ENCODE peak calls at places on chromosome 16, in four cellular contexts. One of them, this sample, is unnamed.

GRCh38 chr16:12637002-12637401 is 166.7 kb downstream of the CPPED1 start:
- DNase-seq in H1: no peak
- DNase-seq in GM12878: no peak
- DNase-seq in HepG2: no peak
- DNase-seq in this sample: no peak

GRCh38 chr16:54511181-54511731 is 224.7 kb upstream of the IRX3 start:
- DNase-seq in H1: no peak
- DNase-seq in GM12878: no peak
- DNase-seq in HepG2: no peak
- DNase-seq in this sample: no peak

GRCh38 chr16:46620265-46621005 is 744 bp downstream of the SHCBP1 start:
- DNase-seq in H1: no peak
- DNase-seq in GM12878: no peak
- DNase-seq in HepG2: no peak
- DNase-seq in this sample: no peak

GRCh38 chr16:57268804-57269800 is 15.4 kb downstream of the PLLP start:
- DNase-seq in H1: no peak
- DNase-seq in GM12878: no peak
- DNase-seq in HepG2: peak
- DNase-seq in this sample: no peak

GRCh38 chr16:72877374-72878028 is 170.4 kb downstream of the ZFHX3 start:
- DNase-seq in H1: no peak
- DNase-seq in GM12878: no peak
- DNase-seq in HepG2: peak
- DNase-seq in this sample: no peak

GRCh38 chr16:72850863-72851262 is 197.1 kb downstream of the ZFHX3 start:
- DNase-seq in H1: no peak
- DNase-seq in GM12878: no peak
- DNase-seq in HepG2: no peak
- DNase-seq in this sample: no peak

GRCh38 chr16:89863741-89864391 is 9.5 kb upstream of the TCF25 start:
- DNase-seq in H1: no peak
- DNase-seq in GM12878: peak
- DNase-seq in HepG2: no peak
- DNase-seq in this sample: no peak

GRCh38 chr16:45454-45853 is 8.0 kb downstream of the POLR3K start:
- DNase-seq in H1: no peak
- DNase-seq in GM12878: no peak
- DNase-seq in HepG2: peak
- DNase-seq in this sample: no peak

GRCh38 chr16:17832738-17833137 is 362.0 kb upstream of the XYLT1 start:
- DNase-seq in H1: no peak
- DNase-seq in GM12878: no peak
- DNase-seq in HepG2: no peak
- DNase-seq in this sample: no peak

GRCh38 chr16:57003439-57004386 is 14.4 kb downstream of the NLRC5 start:
- DNase-seq in H1: no peak
- DNase-seq in GM12878: no peak
- DNase-seq in HepG2: no peak
- DNase-seq in this sample: no peak

GRCh38 chr16:69935740-69936139 is 15.4 kb upstream of the CLEC18A start:
- DNase-seq in H1: no peak
- DNase-seq in GM12878: no peak
- DNase-seq in HepG2: no peak
- DNase-seq in this sample: no peak

GRCh38 chr16:84815446-84815845 is 4.3 kb upstream of the CRISPLD2 start:
- DNase-seq in H1: no peak
- DNase-seq in GM12878: no peak
- DNase-seq in HepG2: no peak
- DNase-seq in this sample: no peak

DNA sequence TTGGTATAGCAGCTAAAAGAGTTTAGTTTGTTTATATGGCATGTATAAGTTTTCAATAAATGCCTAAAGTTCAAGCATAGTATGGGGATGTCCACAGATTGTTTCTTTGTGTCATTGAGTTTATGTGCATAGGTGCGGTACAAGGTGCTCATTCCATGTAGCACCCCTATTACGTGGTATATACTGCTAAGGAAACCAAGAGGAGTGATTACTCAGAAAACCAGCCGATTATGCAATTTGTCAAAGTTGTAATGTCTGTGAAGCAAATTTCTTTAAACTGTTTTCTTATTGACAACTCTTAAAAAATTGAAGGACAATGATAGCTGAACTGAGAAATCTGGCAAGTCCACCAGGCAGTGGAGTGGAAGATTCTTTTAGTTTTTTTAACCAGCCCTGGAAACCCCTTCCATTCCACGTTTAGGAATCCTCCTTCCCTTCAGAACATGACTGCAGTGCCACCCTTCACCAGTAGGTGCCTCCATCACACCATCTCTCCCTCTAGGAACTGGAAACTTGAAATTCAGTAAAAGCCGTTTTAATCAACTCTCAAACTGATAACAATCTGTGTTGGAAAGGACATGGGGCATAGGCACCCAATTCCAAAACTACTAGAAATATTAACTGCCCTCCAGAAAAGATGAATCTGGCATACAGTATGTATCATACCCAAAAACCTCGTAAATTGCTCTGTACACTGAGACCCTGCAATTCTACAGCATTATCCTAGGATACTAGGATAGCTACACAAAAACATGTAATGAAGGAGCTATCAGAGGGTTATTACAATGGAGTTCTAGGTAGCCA is 43.5 kb downstream of the REXO5 start:
- DNase-seq in H1: no peak
- DNase-seq in GM12878: no peak
- DNase-seq in HepG2: peak
- DNase-seq in this sample: peak
- TF ChIP-seq SUZ12 in H1: no peak
- TF ChIP-seq SUZ12 in GM12878: no peak
- TF ChIP-seq SUZ12 in HepG2: no peak
- TF ChIP-seq SUZ12 in this sample: no peak

GRCh38 chr16:78842950-78843349 is 743.5 kb downstream of the WWOX start:
- DNase-seq in H1: no peak
- DNase-seq in GM12878: no peak
- DNase-seq in HepG2: no peak
- DNase-seq in this sample: no peak

GRCh38 chr16:78844028-78844427 is 744.6 kb downstream of the WWOX start:
- DNase-seq in H1: no peak
- DNase-seq in GM12878: no peak
- DNase-seq in HepG2: no peak
- DNase-seq in this sample: peak

DNA sequence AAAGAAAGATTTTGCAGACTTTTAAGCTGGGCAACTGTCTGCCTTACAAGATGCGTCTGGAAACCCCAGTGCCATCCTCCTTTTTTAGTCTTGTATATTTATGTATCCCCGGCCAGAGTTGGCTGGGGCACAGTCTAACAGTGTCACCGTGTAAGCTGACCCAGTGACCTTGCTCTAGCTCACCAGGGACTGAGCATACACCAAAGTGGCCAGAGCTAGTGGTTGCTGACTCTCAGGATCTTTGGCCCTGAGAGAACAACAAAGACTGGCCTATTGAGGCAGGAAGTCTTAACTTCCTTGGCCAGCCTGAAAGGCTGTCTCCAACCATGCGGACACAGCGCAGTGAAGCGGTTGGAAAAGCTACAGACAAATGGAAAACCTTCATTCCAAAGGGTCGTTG is 745.2 kb downstream of the WWOX start:
- DNase-seq in H1: no peak
- DNase-seq in GM12878: no peak
- DNase-seq in HepG2: no peak
- DNase-seq in this sample: peak
- TF ChIP-seq SUZ12 in H1: no peak
- TF ChIP-seq SUZ12 in GM12878: no peak
- TF ChIP-seq SUZ12 in HepG2: no peak
- TF ChIP-seq SUZ12 in this sample: no peak

DNA sequence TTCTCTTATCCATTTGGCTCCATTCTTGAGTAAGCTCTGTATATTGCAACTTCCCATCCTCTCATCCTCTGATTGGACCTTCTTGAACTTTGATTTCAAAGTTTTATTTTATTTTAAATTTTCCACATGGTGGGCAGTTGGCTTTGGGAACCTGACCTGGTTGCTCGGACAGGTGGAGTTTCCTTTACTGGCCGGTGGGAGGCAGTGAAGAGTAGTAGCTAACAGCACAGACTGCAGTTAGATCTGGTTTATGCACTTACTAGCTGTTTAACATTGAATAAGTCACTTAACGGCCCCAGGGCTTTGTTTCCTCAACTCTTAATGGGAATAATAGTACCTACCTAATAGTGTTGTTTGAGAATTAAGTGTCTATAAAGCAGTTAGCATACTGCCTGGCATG is 92.8 kb downstream of the GPR139 start:
- DNase-seq in H1: no peak
- DNase-seq in GM12878: no peak
- DNase-seq in HepG2: peak
- DNase-seq in this sample: peak
- TF ChIP-seq SUZ12 in H1: no peak
- TF ChIP-seq SUZ12 in GM12878: no peak
- TF ChIP-seq SUZ12 in HepG2: no peak
- TF ChIP-seq SUZ12 in this sample: no peak

GRCh38 chr16:49513040-49513439 is 139.4 kb downstream of the C16orf78 start:
- DNase-seq in H1: no peak
- DNase-seq in GM12878: no peak
- DNase-seq in HepG2: no peak
- DNase-seq in this sample: peak
- TF ChIP-seq SUZ12 in H1: no peak
- TF ChIP-seq SUZ12 in GM12878: no peak
- TF ChIP-seq SUZ12 in HepG2: no peak
- TF ChIP-seq SUZ12 in this sample: no peak

GRCh38 chr16:1290032-1290431 is 19.4 kb upstream of the UBE2I start:
- DNase-seq in H1: no peak
- DNase-seq in GM12878: no peak
- DNase-seq in HepG2: no peak
- DNase-seq in this sample: no peak
- TF ChIP-seq SUZ12 in H1: no peak
- TF ChIP-seq SUZ12 in GM12878: no peak
- TF ChIP-seq SUZ12 in HepG2: no peak
- TF ChIP-seq SUZ12 in this sample: no peak

GRCh38 chr16:66489385-66489784 is 60.5 kb downstream of the TK2 start:
- DNase-seq in H1: no peak
- DNase-seq in GM12878: no peak
- DNase-seq in HepG2: no peak
- DNase-seq in this sample: no peak

GRCh38 chr16:66486773-66487579 is 59.9 kb downstream of the BEAN1 start:
- DNase-seq in H1: no peak
- DNase-seq in GM12878: no peak
- DNase-seq in HepG2: no peak
- DNase-seq in this sample: no peak

GRCh38 chr16:66489818-66490217 is 60.1 kb downstream of the TK2 start:
- DNase-seq in H1: no peak
- DNase-seq in GM12878: no peak
- DNase-seq in HepG2: no peak
- DNase-seq in this sample: no peak

GRCh38 chr16:66486199-66486772 is 59.2 kb downstream of the BEAN1 start:
- DNase-seq in H1: no peak
- DNase-seq in GM12878: no peak
- DNase-seq in HepG2: no peak
- DNase-seq in this sample: no peak

GRCh38 chr16:66487580-66488235 is 60.6 kb downstream of the BEAN1 start:
- DNase-seq in H1: no peak
- DNase-seq in GM12878: no peak
- DNase-seq in HepG2: no peak
- DNase-seq in this sample: no peak
- TF ChIP-seq SUZ12 in H1: no peak
- TF ChIP-seq SUZ12 in GM12878: no peak
- TF ChIP-seq SUZ12 in HepG2: no peak
- TF ChIP-seq SUZ12 in this sample: no peak

This sample was measured in HEK293T.